ENCODE peak calls at places on chromosome 4, in four cellular contexts. O is WTC11, R is HEK293T, Z is HepG2. F is an unnamed sample.
A peak's percentile ranks its signal among the peaks of the same experiment; 100 is the strongest.

GRCh38 chr4:140296335-140296753 is 77.1 kb upstream of the SCOC start:
- DNase-seq in O (no peak), R (peak; percentile 42), Z (peak; percentile 6), F (no peak)

GRCh38 chr4:7719354-7720174 is 220.1 kb downstream of the AFAP1 start:
- DNase-seq in O (peak; percentile 90), R (peak; percentile 90), Z (peak; percentile 29), F (peak; percentile 76)

GRCh38 chr4:151099976-151100417 is 569 bp downstream of the RPS3A start:
- DNase-seq in O (no peak), R (no peak), Z (no peak), F (no peak)

GRCh38 chr4:101232074-101232776 is 115.1 kb downstream of the PPP3CA start:
- DNase-seq in O (no peak), R (no peak), Z (no peak), F (no peak)

GRCh38 chr4:172018358-172018757 is 205.2 kb downstream of the GALNTL6 start:
- DNase-seq in O (no peak), R (no peak), Z (no peak), F (no peak)

GRCh38 chr4:160848901-160849735 is 1314.7 kb downstream of the FSTL5 start:
- DNase-seq in O (no peak), R (peak; percentile 7), Z (no peak), F (no peak)

GRCh38 chr4:101527186-101527585 is 179.9 kb upstream of the PPP3CA start:
- DNase-seq in O (no peak), R (no peak), Z (no peak), F (no peak)

GRCh38 chr4:71938776-71939175 is 93.0 kb upstream of the NPFFR2 start:
- DNase-seq in O (no peak), R (no peak), Z (no peak), F (no peak)

GRCh38 chr4:34932591-34932990 is 1311.7 kb downstream of the ARAP2 start:
- DNase-seq in O (no peak), R (no peak), Z (no peak), F (no peak)

GRCh38 chr4:77665381-77666069 is 59.9 kb downstream of the CXCL13 start:
- DNase-seq in O (no peak), R (no peak), Z (no peak), F (no peak)

GRCh38 chr4:153197301-153197700 is 6.9 kb upstream of the TRIM2 start:
- DNase-seq in O (no peak), R (no peak), Z (no peak), F (no peak)

GRCh38 chr4:161252520-161253141 is 911.2 kb downstream of the FSTL5 start:
- DNase-seq in O (no peak), R (peak; percentile 13), Z (peak; percentile 23), F (no peak)

GRCh38 chr4:7892212-7893019 is 47.2 kb downstream of the AFAP1 start:
- DNase-seq in O (peak; percentile 37), R (no peak), Z (no peak), F (no peak)

GRCh38 chr4:166887457-166887856 is 346.8 kb downstream of the SPOCK3 start:
- DNase-seq in O (no peak), R (no peak), Z (no peak), F (no peak)

GRCh38 chr4:158856852-158857251 is 88.0 kb downstream of the FNIP2 start:
- DNase-seq in O (no peak), R (peak; percentile 33), Z (peak; percentile 15), F (peak; percentile 28)

GRCh38 chr4:84583871-84584373 is 995 bp downstream of the CDS1 start:
- DNase-seq in O (no peak), R (no peak), Z (no peak), F (no peak)

GRCh38 chr4:64385177-64385549 is 24.1 kb downstream of the TECRL start:
- DNase-seq in O (no peak), R (no peak), Z (no peak), F (no peak)

GRCh38 chr4:145351922-145352321 is 129.7 kb upstream of the SMAD1 start:
- DNase-seq in O (no peak), R (no peak), Z (no peak), F (no peak)

GRCh38 chr4:145351162-145351561 is 130.5 kb upstream of the SMAD1 start:
- DNase-seq in O (no peak), R (no peak), Z (no peak), F (no peak)

GRCh38 chr4:145346081-145346480 is 135.6 kb upstream of the SMAD1 start:
- DNase-seq in O (no peak), R (no peak), Z (no peak), F (no peak)

GRCh38 chr4:145345401-145345800 is 136.3 kb upstream of the SMAD1 start:
- DNase-seq in O (no peak), R (no peak), Z (no peak), F (no peak)

DNA sequence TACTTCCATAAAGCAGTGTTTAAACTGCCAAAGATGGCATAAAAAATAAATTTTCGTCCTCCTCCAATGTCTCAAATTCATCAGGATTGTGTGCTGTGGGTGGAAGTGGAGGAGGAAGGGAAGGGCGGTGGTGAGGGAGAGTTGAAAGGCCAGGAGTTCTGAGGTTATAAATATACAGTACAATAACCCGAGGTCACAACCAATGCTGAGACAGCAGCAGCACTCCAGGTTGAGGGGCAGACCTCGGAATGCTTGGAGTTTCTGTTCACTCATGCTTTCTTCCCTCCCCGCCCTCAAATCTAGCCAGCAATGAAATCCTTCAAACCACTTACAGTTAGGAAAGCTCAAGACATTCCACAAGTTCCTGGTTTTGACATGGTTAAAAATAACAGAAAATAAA is 134.0 kb upstream of the SMAD1 start:
- DNase-seq in O (no peak), R (no peak), Z (no peak), F (no peak)
- TF ChIP-seq ELF4 in O (no peak), R (no peak), Z (no peak), F (no peak)

DNA sequence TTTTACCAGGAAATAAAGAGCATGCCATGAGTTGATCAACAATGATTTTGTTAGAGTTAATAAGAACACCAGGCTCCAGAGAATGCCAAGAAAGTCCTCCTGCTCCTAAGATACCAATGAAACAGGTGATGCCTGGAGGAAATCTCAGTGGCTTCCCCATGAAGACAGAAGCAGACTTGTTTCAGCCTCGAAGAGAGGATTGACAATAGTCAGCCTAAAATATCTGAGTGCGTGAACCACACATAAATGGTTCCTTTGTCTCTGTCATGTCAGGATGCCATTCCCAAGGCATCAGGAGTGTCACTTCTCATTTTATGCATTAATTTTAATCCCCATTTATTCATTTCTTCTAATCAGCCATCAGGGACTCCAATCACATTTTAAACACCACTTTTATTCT is 69.6 kb downstream of the PHOX2B start:
- DNase-seq in O (no peak), R (no peak), Z (no peak), F (no peak)
- TF ChIP-seq ELF4 in O (no peak), R (no peak), Z (no peak), F (no peak)

DNA sequence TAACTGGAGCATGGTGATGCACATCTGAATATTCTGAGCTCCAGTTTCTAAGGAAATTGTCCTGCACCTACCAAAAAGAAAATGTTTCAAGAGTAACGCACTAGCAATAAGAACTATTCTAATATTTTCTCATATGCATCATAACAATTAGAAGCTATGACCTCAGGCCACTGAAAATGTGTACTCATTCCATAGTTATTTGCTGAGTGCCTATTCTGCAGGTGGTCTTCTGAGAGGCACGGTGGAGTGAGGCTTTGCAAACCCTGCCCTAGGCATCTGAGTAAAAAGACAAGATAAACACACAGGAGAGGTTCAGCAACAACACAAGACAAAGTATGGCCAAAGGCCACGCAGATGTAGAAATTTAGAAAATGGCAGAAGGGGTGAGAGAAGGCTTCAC is 23.7 kb downstream of the SLC10A6 start:
- DNase-seq in O (no peak), R (no peak), Z (no peak), F (no peak)
- TF ChIP-seq ELF4 in O (no peak), R (no peak), Z (no peak), F (no peak)

GRCh38 chr4:94889961-94890360 is 132.2 kb downstream of the BMPR1B start:
- DNase-seq in O (no peak), R (no peak), Z (no peak), F (no peak)
- TF ChIP-seq ELF4 in O (no peak), R (no peak), Z (no peak), F (no peak)

GRCh38 chr4:17236686-17237085 is 275.2 kb downstream of the QDPR start:
- DNase-seq in O (no peak), R (no peak), Z (no peak), F (no peak)
- TF ChIP-seq ELF4 in O (no peak), R (no peak), Z (no peak), F (no peak)

GRCh38 chr4:183321079-183321478 is 1.0 kb upstream of the CLDN22 start:
- DNase-seq in O (no peak), R (no peak), Z (no peak), F (no peak)
- TF ChIP-seq ELF4 in O (no peak), R (no peak), Z (no peak), F (no peak)

GRCh38 chr4:26273308-26273980 is 47.4 kb upstream of the RBPJ start:
- DNase-seq in O (no peak), R (no peak), Z (no peak), F (no peak)
- TF ChIP-seq ELF4 in O (no peak), R (no peak), Z (no peak), F (no peak)

F was measured in K562.